ENCODE peak calls at places on chromosomes 12 and 14, in nine cellular contexts. One of them, this sample, is unnamed.

GRCh38 chr14:93965287-93965821 is 11.0 kb downstream of the ASB2 start:
- DNase-seq in fibroblast of mammary gland: peak
- DNase-seq in fibroblast of lung: peak
- DNase-seq in body of pancreas: no peak
- DNase-seq in GM12865: no peak
- DNase-seq in progenitor cell of endocrine pancreas: no peak
- DNase-seq in astrocyte of the spinal cord: peak
- DNase-seq in neural progenitor cell: no peak
- DNase-seq in AG04450: peak
- DNase-seq in this sample: no peak

GRCh38 chr12:46480282-46480681 is 107.7 kb upstream of the SLC38A2 start:
- DNase-seq in fibroblast of mammary gland: no peak
- DNase-seq in fibroblast of lung: no peak
- DNase-seq in body of pancreas: no peak
- DNase-seq in GM12865: no peak
- DNase-seq in progenitor cell of endocrine pancreas: no peak
- DNase-seq in astrocyte of the spinal cord: no peak
- DNase-seq in neural progenitor cell: no peak
- DNase-seq in AG04450: no peak
- DNase-seq in this sample: no peak

GRCh38 chr12:80509781-80510556 is 65.9 kb downstream of the PTPRQ start:
- DNase-seq in fibroblast of mammary gland: peak
- DNase-seq in fibroblast of lung: peak
- DNase-seq in body of pancreas: no peak
- DNase-seq in GM12865: no peak
- DNase-seq in progenitor cell of endocrine pancreas: no peak
- DNase-seq in astrocyte of the spinal cord: peak
- DNase-seq in neural progenitor cell: no peak
- DNase-seq in AG04450: peak
- DNase-seq in this sample: no peak

GRCh38 chr14:31945074-31945613 is 132.0 kb upstream of the ARHGAP5 start:
- DNase-seq in fibroblast of mammary gland: no peak
- DNase-seq in fibroblast of lung: no peak
- DNase-seq in body of pancreas: no peak
- DNase-seq in GM12865: peak
- DNase-seq in progenitor cell of endocrine pancreas: no peak
- DNase-seq in astrocyte of the spinal cord: no peak
- DNase-seq in neural progenitor cell: no peak
- DNase-seq in AG04450: no peak
- DNase-seq in this sample: no peak

GRCh38 chr12:30942936-30943335 is 16.4 kb downstream of the TSPAN11 start:
- DNase-seq in fibroblast of mammary gland: no peak
- DNase-seq in fibroblast of lung: no peak
- DNase-seq in body of pancreas: no peak
- DNase-seq in GM12865: no peak
- DNase-seq in progenitor cell of endocrine pancreas: no peak
- DNase-seq in astrocyte of the spinal cord: no peak
- DNase-seq in neural progenitor cell: no peak
- DNase-seq in AG04450: no peak
- DNase-seq in this sample: no peak

GRCh38 chr12:105793421-105793820 is 345.3 kb downstream of the NUAK1 start:
- DNase-seq in fibroblast of mammary gland: no peak
- DNase-seq in fibroblast of lung: no peak
- DNase-seq in body of pancreas: no peak
- DNase-seq in GM12865: no peak
- DNase-seq in progenitor cell of endocrine pancreas: no peak
- DNase-seq in astrocyte of the spinal cord: no peak
- DNase-seq in neural progenitor cell: no peak
- DNase-seq in AG04450: no peak
- DNase-seq in this sample: no peak

GRCh38 chr14:31510222-31510621 is 22.4 kb upstream of the GPR33 start:
- DNase-seq in fibroblast of mammary gland: peak
- DNase-seq in fibroblast of lung: peak
- DNase-seq in body of pancreas: no peak
- DNase-seq in GM12865: peak
- DNase-seq in progenitor cell of endocrine pancreas: no peak
- DNase-seq in astrocyte of the spinal cord: peak
- DNase-seq in neural progenitor cell: no peak
- DNase-seq in AG04450: no peak
- DNase-seq in this sample: no peak

GRCh38 chr12:105289114-105289904 is 41.2 kb upstream of the C12orf75 start:
- DNase-seq in fibroblast of mammary gland: peak
- DNase-seq in fibroblast of lung: peak
- DNase-seq in body of pancreas: no peak
- DNase-seq in GM12865: no peak
- DNase-seq in progenitor cell of endocrine pancreas: no peak
- DNase-seq in astrocyte of the spinal cord: peak
- DNase-seq in neural progenitor cell: no peak
- DNase-seq in AG04450: no peak
- DNase-seq in this sample: no peak

GRCh38 chr12:101773560-101774206 is 34.4 kb upstream of the SYCP3 start:
- DNase-seq in fibroblast of mammary gland: peak
- DNase-seq in fibroblast of lung: peak
- DNase-seq in body of pancreas: peak
- DNase-seq in GM12865: peak
- DNase-seq in progenitor cell of endocrine pancreas: peak
- DNase-seq in astrocyte of the spinal cord: peak
- DNase-seq in neural progenitor cell: peak
- DNase-seq in AG04450: peak
- DNase-seq in this sample: peak

GRCh38 chr14:23492618-23493272 is 23.2 kb downstream of the NGDN start:
- DNase-seq in fibroblast of mammary gland: peak
- DNase-seq in fibroblast of lung: no peak
- DNase-seq in body of pancreas: no peak
- DNase-seq in GM12865: no peak
- DNase-seq in progenitor cell of endocrine pancreas: no peak
- DNase-seq in astrocyte of the spinal cord: no peak
- DNase-seq in neural progenitor cell: no peak
- DNase-seq in AG04450: no peak
- DNase-seq in this sample: no peak

GRCh38 chr14:101196795-101197590 is 293.5 kb upstream of the RTL1 start:
- DNase-seq in fibroblast of mammary gland: peak
- DNase-seq in fibroblast of lung: peak
- DNase-seq in body of pancreas: peak
- DNase-seq in GM12865: no peak
- DNase-seq in progenitor cell of endocrine pancreas: no peak
- DNase-seq in astrocyte of the spinal cord: no peak
- DNase-seq in neural progenitor cell: peak
- DNase-seq in AG04450: no peak
- DNase-seq in this sample: peak

GRCh38 chr12:101634724-101635123 is 40.0 kb downstream of the MYBPC1 start:
- DNase-seq in fibroblast of mammary gland: no peak
- DNase-seq in fibroblast of lung: no peak
- DNase-seq in body of pancreas: no peak
- DNase-seq in GM12865: peak
- DNase-seq in progenitor cell of endocrine pancreas: no peak
- DNase-seq in astrocyte of the spinal cord: no peak
- DNase-seq in neural progenitor cell: no peak
- DNase-seq in AG04450: no peak
- DNase-seq in this sample: no peak

GRCh38 chr12:1933342-1933992 is 15.0 kb upstream of the CACNA2D4 start:
- DNase-seq in fibroblast of mammary gland: peak
- DNase-seq in fibroblast of lung: peak
- DNase-seq in body of pancreas: no peak
- DNase-seq in GM12865: peak
- DNase-seq in progenitor cell of endocrine pancreas: no peak
- DNase-seq in astrocyte of the spinal cord: peak
- DNase-seq in neural progenitor cell: peak
- DNase-seq in AG04450: peak
- DNase-seq in this sample: no peak
- TF ChIP-seq CTCF in fibroblast of mammary gland: no peak
- TF ChIP-seq CTCF in fibroblast of lung: no peak
- TF ChIP-seq CTCF in body of pancreas: no peak
- TF ChIP-seq CTCF in GM12865: no peak
- TF ChIP-seq CTCF in progenitor cell of endocrine pancreas: no peak
- TF ChIP-seq CTCF in astrocyte of the spinal cord: no peak
- TF ChIP-seq CTCF in neural progenitor cell: no peak
- TF ChIP-seq CTCF in AG04450: no peak
- TF ChIP-seq CTCF in this sample: no peak

DNA sequence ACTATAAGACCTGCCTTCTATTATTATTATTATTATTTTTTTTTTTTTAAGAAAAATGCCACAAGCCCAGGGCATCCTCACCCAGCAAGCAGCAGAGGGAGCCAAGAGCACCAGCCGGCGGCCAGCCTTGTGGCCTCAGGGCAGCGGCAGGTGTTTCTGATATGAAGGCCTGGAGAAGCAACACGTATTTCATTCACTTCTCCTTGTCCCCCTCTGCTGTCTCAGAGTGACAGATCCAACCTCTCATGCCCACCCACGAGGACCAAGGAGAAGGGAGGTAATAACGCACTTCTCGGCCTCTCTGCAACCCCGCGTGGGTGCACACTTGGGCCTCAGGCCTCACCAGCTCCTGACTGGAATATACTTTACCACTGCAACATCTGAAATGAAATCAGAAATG is 25.4 kb downstream of the CDC42BPB start:
- DNase-seq in fibroblast of mammary gland: no peak
- DNase-seq in fibroblast of lung: no peak
- DNase-seq in body of pancreas: no peak
- DNase-seq in GM12865: no peak
- DNase-seq in progenitor cell of endocrine pancreas: no peak
- DNase-seq in astrocyte of the spinal cord: no peak
- DNase-seq in neural progenitor cell: peak
- DNase-seq in AG04450: no peak
- DNase-seq in this sample: peak
- TF ChIP-seq CTCF in fibroblast of mammary gland: peak
- TF ChIP-seq CTCF in fibroblast of lung: no peak
- TF ChIP-seq CTCF in body of pancreas: peak
- TF ChIP-seq CTCF in GM12865: no peak
- TF ChIP-seq CTCF in progenitor cell of endocrine pancreas: peak
- TF ChIP-seq CTCF in astrocyte of the spinal cord: no peak
- TF ChIP-seq CTCF in neural progenitor cell: peak
- TF ChIP-seq CTCF in AG04450: no peak
- TF ChIP-seq CTCF in this sample: no peak

DNA sequence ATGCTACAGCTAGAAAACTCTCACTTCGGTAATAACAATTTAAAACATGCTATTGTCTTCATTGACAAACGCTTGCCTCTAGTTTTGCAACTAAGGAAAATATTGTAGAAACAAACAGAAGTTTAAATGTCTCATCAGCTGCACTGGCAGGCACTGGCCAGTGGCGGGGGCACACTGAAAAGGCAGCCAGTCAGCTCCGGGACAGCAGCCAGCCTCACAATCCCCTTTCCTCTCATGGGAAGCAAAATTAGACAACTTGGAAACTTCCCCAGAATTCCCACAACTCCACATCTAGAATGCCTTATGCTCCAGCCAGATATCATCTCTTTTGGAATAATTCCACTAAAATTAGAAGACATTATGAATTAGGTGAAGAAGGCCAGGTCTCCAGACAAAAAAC is 72.0 kb downstream of the CLIP1 start:
- DNase-seq in fibroblast of mammary gland: peak
- DNase-seq in fibroblast of lung: peak
- DNase-seq in body of pancreas: no peak
- DNase-seq in GM12865: no peak
- DNase-seq in progenitor cell of endocrine pancreas: no peak
- DNase-seq in astrocyte of the spinal cord: peak
- DNase-seq in neural progenitor cell: no peak
- DNase-seq in AG04450: peak
- DNase-seq in this sample: no peak
- TF ChIP-seq CTCF in fibroblast of mammary gland: peak
- TF ChIP-seq CTCF in fibroblast of lung: peak
- TF ChIP-seq CTCF in body of pancreas: no peak
- TF ChIP-seq CTCF in GM12865: no peak
- TF ChIP-seq CTCF in progenitor cell of endocrine pancreas: peak
- TF ChIP-seq CTCF in astrocyte of the spinal cord: no peak
- TF ChIP-seq CTCF in neural progenitor cell: no peak
- TF ChIP-seq CTCF in AG04450: peak
- TF ChIP-seq CTCF in this sample: no peak

GRCh38 chr12:92929957-92930356 is 862 bp upstream of the EEA1 start:
- DNase-seq in fibroblast of mammary gland: peak
- DNase-seq in fibroblast of lung: no peak
- DNase-seq in body of pancreas: no peak
- DNase-seq in GM12865: peak
- DNase-seq in progenitor cell of endocrine pancreas: no peak
- DNase-seq in astrocyte of the spinal cord: peak
- DNase-seq in neural progenitor cell: no peak
- DNase-seq in AG04450: no peak
- DNase-seq in this sample: no peak

GRCh38 chr12:92928431-92928961 is 599 bp downstream of the EEA1 start:
- DNase-seq in fibroblast of mammary gland: peak
- DNase-seq in fibroblast of lung: peak
- DNase-seq in body of pancreas: no peak
- DNase-seq in GM12865: peak
- DNase-seq in progenitor cell of endocrine pancreas: no peak
- DNase-seq in astrocyte of the spinal cord: no peak
- DNase-seq in neural progenitor cell: no peak
- DNase-seq in AG04450: no peak
- DNase-seq in this sample: peak

GRCh38 chr12:92927436-92928116 is 1.5 kb downstream of the EEA1 start:
- DNase-seq in fibroblast of mammary gland: peak
- DNase-seq in fibroblast of lung: peak
- DNase-seq in body of pancreas: no peak
- DNase-seq in GM12865: peak
- DNase-seq in progenitor cell of endocrine pancreas: no peak
- DNase-seq in astrocyte of the spinal cord: peak
- DNase-seq in neural progenitor cell: peak
- DNase-seq in AG04450: no peak
- DNase-seq in this sample: no peak

GRCh38 chr12:92930421-92930820 is 1.3 kb upstream of the EEA1 start:
- DNase-seq in fibroblast of mammary gland: peak
- DNase-seq in fibroblast of lung: no peak
- DNase-seq in body of pancreas: no peak
- DNase-seq in GM12865: no peak
- DNase-seq in progenitor cell of endocrine pancreas: no peak
- DNase-seq in astrocyte of the spinal cord: no peak
- DNase-seq in neural progenitor cell: no peak
- DNase-seq in AG04450: no peak
- DNase-seq in this sample: no peak

DNA sequence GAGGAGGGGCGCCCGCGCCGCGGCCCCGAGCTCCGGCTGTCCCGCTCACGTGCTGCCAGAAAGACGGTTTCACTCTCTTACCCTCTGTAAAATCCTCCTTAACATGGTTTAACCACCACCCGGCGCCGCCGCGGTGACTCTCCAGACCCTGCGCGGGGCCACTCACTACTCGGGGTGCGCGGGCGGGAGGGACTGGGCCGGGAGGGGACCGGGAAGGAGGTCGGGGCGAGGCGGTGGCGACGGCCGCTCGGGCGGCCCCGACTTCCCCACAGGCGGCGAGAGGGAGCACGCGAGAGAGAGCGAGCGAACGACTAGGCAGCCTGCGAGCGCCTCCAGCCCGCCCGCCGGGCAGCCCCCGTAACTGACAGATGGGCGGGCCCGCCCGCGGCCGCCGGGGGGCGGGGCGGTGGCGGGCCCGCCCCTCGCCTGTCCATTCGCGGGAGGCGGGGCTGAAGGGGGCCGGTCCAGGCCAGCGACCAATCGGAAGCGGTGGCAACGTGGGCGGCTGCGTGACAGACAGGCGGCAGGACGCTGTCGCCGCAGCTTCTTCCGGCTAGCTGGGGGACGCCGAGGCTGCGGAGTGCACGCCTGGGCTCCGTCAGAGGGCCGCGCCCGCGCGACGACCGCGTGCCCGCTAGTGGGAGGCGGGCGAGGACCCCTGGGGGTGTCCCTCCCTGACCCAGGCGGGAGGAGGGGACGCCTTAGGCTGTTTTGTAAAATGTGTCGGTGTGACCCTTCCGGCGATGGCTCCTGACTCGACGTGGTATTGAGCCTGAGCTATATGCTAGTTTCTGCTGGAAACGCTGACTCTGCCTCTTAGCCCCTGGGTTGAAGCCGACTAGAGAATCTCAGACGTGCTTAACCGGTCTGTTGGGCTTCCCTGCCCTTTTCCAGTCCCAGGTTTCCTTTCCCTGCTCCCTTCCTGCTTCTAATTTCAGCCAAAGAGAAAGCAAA is at the start of gene EEA1:
- DNase-seq in fibroblast of mammary gland: peak
- DNase-seq in fibroblast of lung: peak
- DNase-seq in body of pancreas: peak
- DNase-seq in GM12865: peak
- DNase-seq in progenitor cell of endocrine pancreas: peak
- DNase-seq in astrocyte of the spinal cord: peak
- DNase-seq in neural progenitor cell: peak
- DNase-seq in AG04450: peak
- DNase-seq in this sample: peak
- TF ChIP-seq CTCF in fibroblast of mammary gland: no peak
- TF ChIP-seq CTCF in fibroblast of lung: peak
- TF ChIP-seq CTCF in body of pancreas: peak
- TF ChIP-seq CTCF in GM12865: peak
- TF ChIP-seq CTCF in progenitor cell of endocrine pancreas: peak
- TF ChIP-seq CTCF in astrocyte of the spinal cord: peak
- TF ChIP-seq CTCF in neural progenitor cell: no peak
- TF ChIP-seq CTCF in AG04450: no peak
- TF ChIP-seq CTCF in this sample: no peak

This sample was measured in WTC11.